ENCODE peak calls at places on chromosomes 6 and 20, in four cellular contexts. B is NT2/D1, S is NCI-H2081, N is fibroblast of villous mesenchyme. V is an unnamed sample.
A peak's percentile ranks its signal among the peaks of the same experiment; 100 is the strongest.

GRCh38 chr20:50746138-50746940 is 15.0 kb downstream of the PARD6B start:
- DNase-seq in S (no peak), N (no peak), B (no peak), V (no peak)

GRCh38 chr6:149925253-149925973 is 2.5 kb upstream of the RAET1G start:
- DNase-seq in S (no peak), N (peak; percentile 26), B (no peak), V (no peak)

GRCh38 chr6:3879194-3879952 is 30.2 kb downstream of the FAM50B start:
- DNase-seq in S (no peak), B (no peak), N (no peak), V (no peak)

GRCh38 chr6:52509281-52510212 is 67.3 kb downstream of the TRAM2 start:
- DNase-seq in B (no peak), N (no peak), S (no peak), V (no peak)

GRCh38 chr6:94478178-94479140 is 1059.1 kb upstream of the EPHA7 start:
- DNase-seq in N (no peak), B (no peak), S (peak; percentile 74), V (no peak)

GRCh38 chr6:31701666-31702420 is 1.3 kb downstream of the ABHD16A start:
- DNase-seq in S (no peak), B (no peak), N (peak; percentile 68), V (no peak)

GRCh38 chr20:3911956-3912355 is 22.8 kb downstream of the PANK2 start:
- DNase-seq in S (peak; percentile 41), B (no peak), N (no peak), V (no peak)

GRCh38 chr6:28634758-28635546 is 109.3 kb downstream of the GPX5 start:
- DNase-seq in B (no peak), S (peak; percentile 30), N (no peak), V (peak; percentile 56)

GRCh38 chr6:116049381-116049780 is 11.3 kb downstream of the FRK start:
- DNase-seq in S (no peak), N (no peak), B (no peak), V (no peak)

GRCh38 chr6:144715344-144715743 is 430.2 kb downstream of the UTRN start:
- DNase-seq in B (no peak), S (no peak), N (no peak), V (no peak)

V was measured in HuH-7.5.